ENCODE peak calls at places on chromosome 22, in seven cellular contexts. N, E, U, W, C, S and A are unnamed samples. For H3K36me3 and H3K27me3, the result is how much of the 10 kb centered on the place peaks cover.

GRCh38 chr22:23102776-23103175 is 32.5 kb downstream of the GNAZ start:
- DNase-seq in N (no peak), E (no peak), U (no peak), W (no peak), C (no peak), S (no peak), A (no peak)

GRCh38 chr22:40463017-40463631 is 92.7 kb downstream of the SGSM3 start:
- DNase-seq in N (no peak), E (no peak), U (peak), W (no peak), C (no peak), S (no peak), A (no peak)

GRCh38 chr22:47053865-47054185 is 291.4 kb downstream of the TBC1D22A start:
- DNase-seq in N (no peak), E (no peak), U (no peak), W (no peak), C (no peak), S (peak), A (no peak)

GRCh38 chr22:24875862-24876506 is 70.0 kb downstream of the SGSM1 start:
- DNase-seq in N (no peak), E (peak), U (no peak), W (peak), C (peak), S (peak), A (peak)

GRCh38 chr22:34010259-34010658 is 90.0 kb upstream of the LARGE1 start:
- DNase-seq in N (peak), E (no peak), U (no peak), W (no peak), C (no peak), S (no peak), A (no peak)

GRCh38 chr22:22870577-22871398 is 16.8 kb upstream of the IGLL5 start:
- DNase-seq in N (no peak), E (no peak), U (no peak), W (peak), C (peak), S (no peak), A (no peak)

GRCh38 chr22:17087176-17088131 is 2.7 kb downstream of the IL17RA start:
- DNase-seq in N (no peak), E (no peak), U (peak), W (no peak), C (peak), S (peak), A (peak)

GRCh38 chr22:38706101-38706884 is 549 bp downstream of the GTPBP1 start:
- DNase-seq in N (peak), E (no peak), U (no peak), W (peak), C (peak), S (peak), A (peak)

GRCh38 chr22:44530106-44530505 is 32.1 kb upstream of the RTL6 start:
- DNase-seq in N (no peak), E (no peak), U (no peak), W (no peak), C (peak), S (no peak), A (no peak)

GRCh38 chr22:42381152-42381551 is 51.1 kb downstream of the NFAM1 start:
- DNase-seq in N (no peak), E (no peak), U (no peak), W (no peak), C (peak), S (no peak), A (no peak)

GRCh38 chr22:40889116-40889515 is 27.2 kb upstream of the DNAJB7 start:
- DNase-seq in N (no peak), E (no peak), U (no peak), W (no peak), C (no peak), S (no peak), A (no peak)

GRCh38 chr22:47095395-47096122 is 333.1 kb downstream of the TBC1D22A start:
- DNase-seq in N (no peak), E (no peak), U (no peak), W (no peak), C (no peak), S (no peak), A (no peak)

GRCh38 chr22:44689915-44690524 is 12.0 kb upstream of the PRR5 start:
- DNase-seq in N (no peak), E (no peak), U (peak), W (no peak), C (no peak), S (no peak), A (no peak)

GRCh38 chr22:39967103-39967829 is 7.1 kb downstream of the TMA7B start:
- DNase-seq in N (no peak), E (no peak), U (no peak), W (no peak), C (no peak), S (no peak), A (no peak)

GRCh38 chr22:40215266-40215665 is 37.5 kb downstream of the TNRC6B start:
- DNase-seq in N (peak), E (no peak), U (no peak), W (no peak), C (no peak), S (no peak), A (no peak)

GRCh38 chr22:22748297-22748743 is 103.9 kb downstream of the GGTLC2 start:
- DNase-seq in N (peak), E (no peak), U (no peak), W (peak), C (peak), S (peak), A (peak)

GRCh38 chr22:18130699-18131429 is 19.1 kb upstream of the USP18 start:
- DNase-seq in N (no peak), E (no peak), U (no peak), W (no peak), C (no peak), S (no peak), A (no peak)

GRCh38 chr22:41469218-41469851 is 418 bp downstream of the ACO2 start:
- DNase-seq in N (no peak), E (no peak), U (peak), W (peak), C (no peak), S (no peak), A (no peak)

GRCh38 chr22:22408731-22409696 is 99.5 kb downstream of the ZNF280B start:
- DNase-seq in N (no peak), E (no peak), U (no peak), W (peak), C (peak), S (peak), A (no peak)

GRCh38 chr22:42294034-42294985 is 23.9 kb upstream of the TCF20 start:
- DNase-seq in N (no peak), E (no peak), U (peak), W (peak), C (peak), S (peak), A (peak)

GRCh38 chr22:32376681-32377080 is 19.0 kb downstream of the RFPL3 start:
- DNase-seq in N (no peak), E (no peak), U (no peak), W (no peak), C (no peak), S (no peak), A (no peak)

GRCh38 chr22:18091916-18092526 is 14.2 kb downstream of the PEX26 start:
- DNase-seq in N (peak), E (no peak), U (peak), W (no peak), C (no peak), S (no peak), A (peak)

GRCh38 chr22:42966389-42966998 is 48.5 kb downstream of the PACSIN2 start:
- DNase-seq in N (no peak), E (no peak), U (no peak), W (no peak), C (no peak), S (no peak), A (peak)

GRCh38 chr22:44583854-44584253 is 85.8 kb upstream of the RTL6 start:
- DNase-seq in N (no peak), E (no peak), U (no peak), W (no peak), C (peak), S (no peak), A (no peak)

GRCh38 chr22:33919591-33920501 is at the start of gene LARGE1:
- DNase-seq in N (peak), E (no peak), U (no peak), W (peak), C (peak), S (peak), A (peak)

GRCh38 chr22:41565403-41566054 is 4.7 kb downstream of the CSDC2 start:
- DNase-seq in N (no peak), E (no peak), U (no peak), W (no peak), C (peak), S (peak), A (peak)

GRCh38 chr22:47965066-47965465 is 1202.6 kb downstream of the TBC1D22A start:
- DNase-seq in N (no peak), E (no peak), U (no peak), W (no peak), C (no peak), S (no peak), A (no peak)

GRCh38 chr22:44594951-44595350 is 96.9 kb upstream of the RTL6 start:
- DNase-seq in N (no peak), E (no peak), U (no peak), W (peak), C (no peak), S (no peak), A (peak)

GRCh38 chr22:39343259-39344045 is 6.3 kb upstream of the SYNGR1 start:
- DNase-seq in N (peak), E (peak), U (peak), W (peak), C (peak), S (peak), A (peak)

GRCh38 chr22:16922076-16922475 is 85.9 kb downstream of the GAB4 start:
- DNase-seq in N (no peak), E (no peak), U (no peak), W (no peak), C (no peak), S (no peak), A (no peak)

GRCh38 chr22:35541254-35541748 is 670 bp downstream of the RASD2 start:
- DNase-seq in N (no peak), E (no peak), U (no peak), W (peak), C (peak), S (no peak), A (no peak)
- H3K4me3 ChIP-seq in N (no peak), E (peak), U (peak), W (peak), C (peak), S (no peak), A (no peak)

DNA sequence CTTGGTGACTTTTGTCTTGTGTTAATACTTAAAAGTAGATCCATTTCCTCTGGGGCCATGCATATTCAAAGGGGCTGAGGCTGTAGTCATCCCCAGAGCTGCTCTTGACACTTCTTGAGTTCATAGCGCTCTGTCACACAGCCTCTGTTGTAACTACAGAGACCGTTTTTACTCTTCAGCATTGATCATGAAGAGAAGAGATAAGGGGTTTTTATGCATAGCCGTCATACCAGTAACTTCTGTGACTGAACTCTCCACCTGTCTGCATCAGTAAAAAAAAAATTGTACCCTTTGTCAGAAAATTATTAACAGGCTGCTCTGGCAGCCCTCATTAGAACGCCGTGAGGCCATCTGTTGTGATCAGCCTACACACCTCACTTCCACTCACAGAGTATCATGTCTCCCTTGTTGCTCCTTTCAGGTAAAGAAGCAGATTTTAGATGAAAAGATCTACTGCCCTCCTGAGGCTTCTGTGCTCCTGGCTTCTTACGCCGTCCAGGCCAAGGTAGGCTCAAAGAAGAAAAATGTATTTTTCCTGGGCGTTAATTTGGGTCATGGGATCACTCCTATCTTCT is 38.4 kb downstream of the NF2 start:
- DNase-seq in N (no peak), E (no peak), U (no peak), W (no peak), C (no peak), S (peak), A (no peak)
- H3K36me3 ChIP-seq in N (under half), E (under half), U (under half), W (under half), C (half or more), S (under half), A (half or more)

GRCh38 chr22:49091917-49092545 is 735.6 kb downstream of the BRD1 start:
- DNase-seq in N (no peak), E (no peak), U (no peak), W (no peak), C (no peak), S (no peak), A (peak)
- H3K27me3 ChIP-seq in N (under half), E (under half), U (under half), W (under half), C (under half), S (under half), A (under half)

DNA sequence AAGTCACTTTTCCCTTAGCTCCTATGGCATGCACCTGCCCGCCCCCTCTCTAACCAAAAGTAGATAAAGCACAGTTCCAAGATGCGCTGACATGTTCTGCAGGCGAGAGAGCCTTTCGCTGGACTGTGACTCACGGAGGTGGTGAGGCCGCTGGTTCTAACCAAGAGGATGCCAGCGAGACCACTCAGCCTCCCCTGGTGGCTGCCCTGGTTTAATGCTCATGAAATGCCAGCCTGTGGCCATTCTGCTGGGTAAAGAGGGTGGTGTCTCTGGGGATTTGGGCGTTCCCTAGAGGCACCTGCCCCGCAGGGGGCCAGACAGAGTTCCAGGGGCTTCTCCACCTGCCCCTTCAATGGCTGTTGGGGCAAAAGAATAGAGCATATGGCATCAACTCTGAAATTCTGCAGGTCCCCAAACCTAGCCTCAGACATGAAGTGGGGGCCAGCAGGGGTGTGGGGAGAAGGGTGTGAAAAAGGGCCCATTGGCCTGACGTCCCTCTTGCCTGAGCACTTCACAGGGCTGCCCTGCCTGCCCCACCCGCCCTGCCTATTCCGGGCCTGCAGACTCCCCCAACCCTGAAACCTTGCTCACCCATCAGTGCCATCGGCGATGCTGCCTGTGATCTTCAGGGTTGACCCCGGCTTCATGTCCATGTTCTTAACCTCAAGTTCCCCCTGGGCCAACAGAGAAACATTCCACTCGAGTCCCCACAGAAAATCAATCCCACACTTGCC is 8.5 kb downstream of the LGALS2 start:
- DNase-seq in N (no peak), E (no peak), U (no peak), W (no peak), C (no peak), S (peak), A (peak)
- H3K4me3 ChIP-seq in N (no peak), E (no peak), U (no peak), W (no peak), C (no peak), S (no peak), A (no peak)

GRCh38 chr22:50285568-50286229 is 15.5 kb upstream of the MAPK11 start:
- DNase-seq in N (no peak), E (no peak), U (no peak), W (no peak), C (no peak), S (no peak), A (no peak)
- H3K36me3 ChIP-seq in N (half or more), E (half or more), U (under half), W (under half), C (under half), S (half or more), A (half or more)

GRCh38 chr22:45865561-45866397 is 111.2 kb downstream of the WNT7B start:
- DNase-seq in N (no peak), E (no peak), U (no peak), W (no peak), C (peak), S (no peak), A (no peak)
- H3K27me3 ChIP-seq in N (under half), E (half or more), U (under half), W (half or more), C (half or more), S (half or more), A (under half)

GRCh38 chr22:26990503-26991189 is 333.3 kb downstream of the MIAT start:
- DNase-seq in N (no peak), E (no peak), U (no peak), W (no peak), C (no peak), S (no peak), A (no peak)
- H3K4me3 ChIP-seq in N (no peak), E (no peak), U (no peak), W (no peak), C (no peak), S (no peak), A (no peak)

DNA sequence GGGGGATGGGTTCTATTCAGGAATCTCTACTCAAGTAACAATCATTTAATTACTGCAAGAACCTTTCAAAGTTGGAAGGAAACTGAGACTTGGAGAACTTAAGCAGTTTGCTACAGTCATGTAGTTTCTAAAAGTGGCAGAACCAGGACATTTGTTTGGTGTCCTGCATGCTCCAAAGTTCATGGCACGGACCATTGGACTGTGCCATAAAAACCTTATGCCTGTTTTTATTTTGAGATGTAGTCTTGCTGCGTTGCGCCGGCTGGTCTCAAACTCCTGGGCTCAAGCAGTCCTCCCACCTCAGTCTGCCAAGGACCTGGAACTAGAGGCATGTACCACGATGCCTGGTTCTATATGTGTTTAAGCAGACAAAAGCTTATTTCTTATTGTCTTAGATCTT is 18.6 kb upstream of the AIFM3 start:
- DNase-seq in N (no peak), E (no peak), U (no peak), W (no peak), C (no peak), S (no peak), A (no peak)
- H3K36me3 ChIP-seq in N (under half), E (half or more), U (under half), W (under half), C (half or more), S (under half), A (half or more)

GRCh38 chr22:36927671-36928070 is 14.2 kb downstream of the CSF2RB start:
- DNase-seq in N (no peak), E (no peak), U (no peak), W (no peak), C (no peak), S (no peak), A (no peak)

GRCh38 chr22:36926721-36927435 is 13.4 kb downstream of the CSF2RB start:
- DNase-seq in N (no peak), E (no peak), U (no peak), W (no peak), C (peak), S (no peak), A (no peak)

GRCh38 chr22:36925388-36926290 is 12.2 kb downstream of the CSF2RB start:
- DNase-seq in N (no peak), E (no peak), U (no peak), W (no peak), C (peak), S (no peak), A (peak)

GRCh38 chr22:36928181-36928580 is 14.8 kb downstream of the CSF2RB start:
- DNase-seq in N (no peak), E (no peak), U (no peak), W (no peak), C (peak), S (no peak), A (no peak)

GRCh38 chr22:36926309-36926708 is 12.9 kb downstream of the CSF2RB start:
- DNase-seq in N (no peak), E (no peak), U (no peak), W (no peak), C (no peak), S (no peak), A (no peak)
- H3K27me3 ChIP-seq in N (under half), E (under half), U (under half), W (under half), C (under half), S (half or more), A (under half)

GRCh38 chr22:31248138-31248745 is 36.1 kb downstream of the LIMK2 start:
- DNase-seq in N (peak), E (peak), U (peak), W (peak), C (peak), S (peak), A (no peak)
- H3K4me3 ChIP-seq in N (peak), E (peak), U (peak), W (peak), C (peak), S (peak), A (no peak)